ENCODE peak calls at places on chromosome 15, in six cellular contexts. H is ovary, V is A549, W is H1, O is transverse colon, E is tibial nerve. B is an unnamed sample.

GRCh38 chr15:94042163-94042954 is 189.0 kb upstream of the MCTP2 start:
- DNase-seq in H (no peak), V (no peak), W (no peak), O (no peak), E (no peak), B (no peak)

GRCh38 chr15:86203462-86203861 is 123.8 kb downstream of the AGBL1 start:
- DNase-seq in H (no peak), V (no peak), W (no peak), O (no peak), E (no peak), B (no peak)

GRCh38 chr15:44536962-44537727 is at the start of gene EIF3J:
- DNase-seq in H (peak; percentile 94), V (peak; percentile 95), W (no peak), O (peak; percentile 95), E (peak; percentile 88), B (peak; percentile 96)

GRCh38 chr15:31031471-31032064 is 40.1 kb upstream of the MTMR10 start:
- DNase-seq in H (no peak), V (no peak), W (no peak), O (no peak), E (no peak), B (no peak)

GRCh38 chr15:66835558-66835878 is 133.5 kb downstream of the SMAD6 start:
- DNase-seq in H (no peak), V (no peak), W (no peak), O (no peak), E (no peak), B (no peak)

GRCh38 chr15:75069301-75069925 is 46.0 kb downstream of the PPCDC start:
- DNase-seq in H (no peak), V (no peak), W (no peak), O (no peak), E (no peak), B (no peak)

GRCh38 chr15:26939398-26939797 is 31.6 kb upstream of the GABRG3 start:
- DNase-seq in H (no peak), V (no peak), W (no peak), O (no peak), E (no peak), B (no peak)

GRCh38 chr15:81235781-81236507 is 39.3 kb downstream of the IL16 start:
- DNase-seq in H (peak; percentile 65), V (peak; percentile 11), W (no peak), O (no peak), E (no peak), B (no peak)

GRCh38 chr15:68271854-68272471 is 5.6 kb upstream of the FEM1B start:
- DNase-seq in H (peak; percentile 31), V (peak; percentile 86), W (no peak), O (no peak), E (no peak), B (peak; percentile 70)

GRCh38 chr15:43878466-43878865 is 51.7 kb downstream of the WDR76 start:
- DNase-seq in H (no peak), V (no peak), W (no peak), O (no peak), E (no peak), B (no peak)

GRCh38 chr15:29244544-29244943 is 25.1 kb downstream of the NSMCE3 start:
- DNase-seq in H (no peak), V (no peak), W (no peak), O (no peak), E (no peak), B (no peak)

GRCh38 chr15:67803299-67803698 is 22.0 kb upstream of the SKOR1 start:
- DNase-seq in H (no peak), V (no peak), W (no peak), O (no peak), E (no peak), B (no peak)

GRCh38 chr15:73264881-73265280 is 103.9 kb downstream of the HCN4 start:
- DNase-seq in H (no peak), V (no peak), W (no peak), O (no peak), E (no peak), B (no peak)

GRCh38 chr15:66945842-66946241 is 119.6 kb upstream of the SMAD3 start:
- DNase-seq in H (no peak), V (no peak), W (no peak), O (no peak), E (no peak), B (no peak)

GRCh38 chr15:73605759-73606423 is 27.3 kb downstream of the NPTN start:
- DNase-seq in H (no peak), V (no peak), W (no peak), O (no peak), E (no peak), B (no peak)

GRCh38 chr15:60899322-60899966 is 329.7 kb downstream of the RORA start:
- DNase-seq in H (no peak), V (no peak), W (no peak), O (no peak), E (no peak), B (no peak)

GRCh38 chr15:93035953-93036810 is 52.8 kb downstream of the RGMA start:
- DNase-seq in H (no peak), V (peak; percentile 61), W (no peak), O (no peak), E (peak; percentile 52), B (peak; percentile 62)

GRCh38 chr15:33135355-33135781 is 59.1 kb downstream of the FMN1 start:
- DNase-seq in H (no peak), V (no peak), W (no peak), O (no peak), E (no peak), B (peak; percentile 80)

GRCh38 chr15:64571857-64572291 is 111.5 kb downstream of the ZNF609 start:
- DNase-seq in H (no peak), V (no peak), W (no peak), O (no peak), E (no peak), B (no peak)

DNA sequence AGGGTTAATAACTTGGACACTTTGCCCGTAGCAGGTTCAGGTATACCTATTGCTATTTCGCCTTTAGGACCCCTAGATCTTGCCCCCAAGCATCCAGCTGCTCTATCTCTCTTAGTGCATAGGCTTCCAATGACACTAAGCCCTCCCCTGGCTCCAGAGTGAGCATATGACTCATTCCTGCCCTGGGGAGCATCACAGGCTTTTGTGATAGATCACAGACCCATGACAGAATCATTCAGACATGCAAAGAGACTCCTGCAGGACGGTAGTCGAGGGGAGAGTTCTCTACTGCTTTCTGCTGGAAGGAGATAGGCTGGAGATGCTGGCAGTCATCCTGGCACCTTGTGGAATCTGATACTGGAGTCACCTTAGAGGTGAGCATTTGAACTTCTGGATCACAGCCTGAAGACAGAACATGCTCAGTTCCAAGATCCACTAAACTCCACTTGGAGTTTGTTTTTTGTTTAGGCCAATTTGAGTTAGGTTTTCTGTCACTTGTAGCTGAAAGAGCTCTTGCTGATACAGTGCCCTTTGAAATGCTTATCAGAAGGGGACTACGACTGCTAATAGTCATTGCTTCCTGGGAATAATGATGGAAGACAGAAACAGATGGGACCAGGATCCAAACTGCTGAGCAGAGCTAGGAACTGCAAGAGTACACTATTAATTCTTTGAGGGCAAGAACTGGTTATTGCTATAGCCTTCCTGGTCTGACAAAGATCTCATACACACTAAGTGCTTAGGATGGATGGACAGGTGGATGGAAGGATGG is 11.0 kb downstream of the LYSMD2 start:
- DNase-seq in H (peak; percentile 67), V (peak; percentile 74), W (peak; percentile 58), O (peak; percentile 53), E (no peak), B (no peak)
- TF ChIP-seq EP300 in H (no peak), V (no peak), W (no peak), O (peak; percentile 61), E (no peak), B (no peak)

DNA sequence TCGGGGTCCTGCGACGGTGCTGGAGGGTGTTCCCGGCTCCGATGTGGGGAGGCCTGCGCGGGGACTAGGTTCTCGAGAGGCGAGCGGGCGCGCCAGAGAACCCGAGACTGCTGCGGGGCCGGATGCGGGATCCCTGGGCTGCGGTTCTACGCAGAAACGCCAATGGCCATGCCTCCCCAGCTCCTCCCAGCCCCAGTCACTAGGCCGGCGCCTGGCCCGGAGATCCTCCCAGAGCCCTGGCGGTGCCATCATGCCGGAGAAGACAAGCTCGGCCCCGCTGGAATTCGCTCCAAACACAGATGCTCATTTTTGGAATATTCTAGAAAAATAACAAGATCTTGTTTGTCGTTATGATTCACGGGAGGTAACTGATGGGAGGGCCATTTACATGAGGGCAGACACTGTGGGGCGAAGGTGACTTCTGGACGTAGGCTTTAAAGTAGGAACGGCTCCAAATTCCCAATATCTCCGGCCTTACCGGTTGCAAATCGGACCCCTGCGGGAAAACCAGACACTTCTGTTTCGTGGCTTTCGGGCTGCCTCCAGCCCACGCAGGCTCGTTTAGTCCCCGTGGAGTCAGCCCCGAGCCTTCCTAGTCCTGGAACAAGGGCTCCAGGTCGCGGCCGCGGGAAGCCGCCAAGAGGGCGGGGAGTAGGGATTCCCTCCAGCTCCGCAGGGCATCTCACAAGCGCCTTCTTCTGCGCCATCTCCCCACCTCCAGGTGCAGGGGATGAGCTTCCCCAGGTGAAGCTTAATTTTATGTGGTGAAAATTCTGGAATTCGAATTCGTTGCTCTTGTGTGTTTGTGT is 74.8 kb upstream of the POLG start:
- DNase-seq in H (no peak), V (no peak), W (no peak), O (no peak), E (no peak), B (no peak)
- H3K4me3 ChIP-seq in H (no peak overlapping the region), V (no peak overlapping the region), W (no peak overlapping the region), O (peak overlapping the region; percentile 45), E (peak overlapping the region; percentile 28), B (peak overlapping the region; percentile 29)

GRCh38 chr15:77541421-77542181 is 91.1 kb downstream of the LINGO1 start:
- DNase-seq in H (no peak), V (no peak), W (no peak), O (no peak), E (no peak), B (no peak)
- TF ChIP-seq EP300 in H (no peak), V (no peak), W (no peak), O (no peak), E (no peak), B (no peak)

GRCh38 chr15:96321422-96322391 is 8.8 kb upstream of the NR2F2 start:
- DNase-seq in H (peak; percentile 73), V (no peak), W (no peak), O (no peak), E (peak; percentile 35), B (no peak)

GRCh38 chr15:96322401-96323249 is 7.9 kb upstream of the NR2F2 start:
- DNase-seq in H (peak; percentile 81), V (no peak), W (no peak), O (no peak), E (peak; percentile 40), B (no peak)

GRCh38 chr15:96324192-96324895 is 6.2 kb upstream of the NR2F2 start:
- DNase-seq in H (peak; percentile 81), V (no peak), W (no peak), O (no peak), E (peak; percentile 71), B (no peak)

GRCh38 chr15:96323250-96324162 is 7.0 kb upstream of the NR2F2 start:
- DNase-seq in H (no peak), V (no peak), W (no peak), O (no peak), E (no peak), B (no peak)

DNA sequence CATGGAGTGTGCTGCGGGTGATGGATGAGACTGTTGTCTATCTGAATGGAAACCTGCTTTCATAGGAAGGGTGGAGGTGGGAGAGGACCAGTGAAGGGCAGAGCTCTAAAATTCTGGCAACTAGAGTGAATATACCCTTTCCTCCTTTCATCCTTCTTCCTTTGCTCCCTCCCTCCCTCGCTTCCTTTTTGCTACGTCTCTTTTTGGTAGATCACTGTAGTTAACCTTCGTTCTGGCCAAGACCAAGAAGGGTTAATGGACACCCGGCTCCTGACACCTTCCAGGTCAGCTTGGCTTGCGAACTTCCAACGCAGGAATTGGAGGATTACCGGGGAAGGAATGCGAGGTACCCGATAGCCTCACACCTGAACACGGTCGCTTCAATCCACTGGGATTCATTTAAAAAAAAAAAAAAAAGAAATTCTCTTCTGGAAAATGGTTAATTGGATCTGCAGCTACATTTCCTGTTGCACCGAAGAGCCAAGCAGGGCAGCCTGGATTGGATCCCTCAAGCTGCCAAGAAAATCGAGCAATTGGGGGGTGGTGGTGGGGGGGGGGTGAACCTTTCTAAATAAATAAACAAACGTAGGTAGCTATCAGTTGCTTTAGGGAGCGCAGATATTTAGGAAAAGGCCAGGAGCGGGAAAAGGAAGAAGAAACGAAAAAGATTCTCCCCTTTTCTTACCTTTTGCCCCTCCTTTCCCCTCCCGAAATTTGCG is 9.6 kb upstream of the NR2F2 start:
- DNase-seq in H (peak; percentile 43), V (no peak), W (no peak), O (no peak), E (no peak), B (no peak)
- H3K4me3 ChIP-seq in H (peak overlapping the region; percentile 73), V (no peak overlapping the region), W (peak overlapping the region; percentile 36), O (peak overlapping the region; percentile 48), E (peak overlapping the region; percentile 67), B (peak overlapping the region; percentile 48)

B was measured in suprapubic skin.